ENCODE peak calls at places on chromosomes 3 and 15, in eight cellular contexts. W is H9; P is brain microvascular endothelial cell; V is psoas muscle; T is glutamatergic neuron; E is mesothelial cell of epicardium; A is fibroblast of pulmonary artery; B is activated CD8-positive, alpha-beta T cell treated with anti-CD3 and anti-CD28 coated beads for 36 hours. F is an unnamed sample.

GRCh38 chr15:70708839-70709238 is 54.5 kb downstream of the UACA start:
- DNase-seq in W (no peak), P (no peak), V (no peak), T (no peak), E (no peak), A (no peak), B (no peak), F (no peak)

GRCh38 chr15:83088876-83089275 is 18.6 kb upstream of the TM6SF1 start:
- DNase-seq in W (no peak), P (no peak), V (no peak), T (no peak), E (no peak), A (no peak), B (no peak), F (no peak)

GRCh38 chr3:48788544-48789162 is 59.0 kb downstream of the PRKAR2A start:
- DNase-seq in W (no peak), P (no peak), V (no peak), T (no peak), E (no peak), A (no peak), B (no peak), F (no peak)

GRCh38 chr3:126317029-126317996 is 39.9 kb downstream of the KLF15 start:
- DNase-seq in W (no peak), P (no peak), V (no peak), T (no peak), E (no peak), A (no peak), B (no peak), F (no peak)

GRCh38 chr3:67605377-67605776 is 49.0 kb downstream of the SUCLG2 start:
- DNase-seq in W (no peak), P (peak), V (no peak), T (no peak), E (no peak), A (peak), B (no peak), F (no peak)

GRCh38 chr3:36244728-36245127 is 135.6 kb upstream of the STAC start:
- DNase-seq in W (no peak), P (peak), V (no peak), T (no peak), E (no peak), A (peak), B (no peak), F (no peak)

GRCh38 chr15:78212008-78212407 is 22.4 kb downstream of the ACSBG1 start:
- DNase-seq in W (no peak), P (no peak), V (no peak), T (no peak), E (no peak), A (no peak), B (no peak), F (no peak)

GRCh38 chr15:63832620-63833245 is 1.0 kb downstream of the HERC1 start:
- DNase-seq in W (no peak), P (no peak), V (no peak), T (no peak), E (no peak), A (peak), B (peak), F (no peak)

GRCh38 chr3:93910085-93910484 is 63.6 kb downstream of the PROS1 start:
- DNase-seq in W (no peak), P (no peak), V (no peak), T (no peak), E (no peak), A (peak), B (no peak), F (no peak)

GRCh38 chr3:158737410-158737809 is 5.2 kb upstream of the RARRES1 start:
- DNase-seq in W (no peak), P (no peak), V (no peak), T (no peak), E (no peak), A (no peak), B (no peak), F (no peak)

GRCh38 chr3:142225885-142226215 is 465 bp upstream of the GK5 start:
- DNase-seq in W (no peak), P (no peak), V (no peak), T (no peak), E (no peak), A (no peak), B (no peak), F (no peak)

GRCh38 chr3:86937306-86937791 is 53.6 kb downstream of the VGLL3 start:
- DNase-seq in W (no peak), P (peak), V (no peak), T (no peak), E (no peak), A (peak), B (no peak), F (no peak)

GRCh38 chr3:10622456-10622855 is 117.1 kb upstream of the ATP2B2 start:
- DNase-seq in W (no peak), P (no peak), V (no peak), T (no peak), E (no peak), A (no peak), B (no peak), F (no peak)

GRCh38 chr3:45225465-45226205 is 452 bp downstream of the TMEM158 start:
- DNase-seq in W (peak), P (no peak), V (peak), T (peak), E (no peak), A (peak), B (peak), F (no peak)

GRCh38 chr3:197590313-197590962 is 34.7 kb upstream of the BDH1 start:
- DNase-seq in W (no peak), P (no peak), V (no peak), T (no peak), E (no peak), A (no peak), B (peak), F (no peak)

GRCh38 chr3:55160241-55160877 is 232.5 kb upstream of the LRTM1 start:
- DNase-seq in W (no peak), P (peak), V (peak), T (no peak), E (no peak), A (peak), B (no peak), F (no peak)

GRCh38 chr3:128452678-128453275 is 13.9 kb downstream of the DNAJB8 start:
- DNase-seq in W (no peak), P (no peak), V (no peak), T (no peak), E (no peak), A (no peak), B (no peak), F (no peak)

GRCh38 chr3:68135145-68135544 is 480.7 kb upstream of the SUCLG2 start:
- DNase-seq in W (no peak), P (no peak), V (no peak), T (no peak), E (no peak), A (no peak), B (no peak), F (no peak)

GRCh38 chr3:177703788-177704187 is 506.5 kb upstream of the TBL1XR1 start:
- DNase-seq in W (no peak), P (peak), V (no peak), T (no peak), E (no peak), A (no peak), B (peak), F (no peak)

DNA sequence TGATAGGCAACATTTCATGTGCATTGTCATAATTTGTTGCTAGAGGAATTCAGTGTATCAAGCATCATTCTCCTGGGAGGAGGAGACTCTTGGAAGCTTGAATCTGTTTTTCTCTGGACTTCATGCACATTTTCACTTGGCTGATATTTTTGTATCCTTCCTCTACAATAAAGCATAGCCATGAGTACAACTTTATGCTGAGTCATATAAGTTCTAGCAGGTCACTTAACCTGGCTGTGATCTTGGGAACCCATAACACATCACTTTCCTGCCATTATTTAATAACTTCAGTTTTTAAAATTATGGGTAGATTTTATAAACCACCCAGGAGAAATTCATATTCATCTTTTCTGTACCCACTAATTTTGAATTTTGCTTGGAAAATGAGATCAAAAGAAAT is 203.0 kb upstream of the CD96 start:
- DNase-seq in W (no peak), P (no peak), V (no peak), T (no peak), E (no peak), A (no peak), B (no peak), F (no peak)
- TF ChIP-seq CTCF in W (no peak), P (no peak), V (no peak), T (no peak), E (no peak), A (no peak), B (no peak), F (no peak)

GRCh38 chr3:30400924-30401323 is 205.5 kb upstream of the TGFBR2 start:
- DNase-seq in W (no peak), P (no peak), V (no peak), T (no peak), E (no peak), A (no peak), B (no peak), F (no peak)

GRCh38 chr3:30397030-30397429 is 209.4 kb upstream of the TGFBR2 start:
- DNase-seq in W (no peak), P (no peak), V (no peak), T (no peak), E (no peak), A (no peak), B (no peak), F (no peak)

GRCh38 chr3:30399394-30400181 is 206.8 kb upstream of the TGFBR2 start:
- DNase-seq in W (no peak), P (no peak), V (no peak), T (no peak), E (no peak), A (peak), B (no peak), F (no peak)

GRCh38 chr3:30401971-30402370 is 204.4 kb upstream of the TGFBR2 start:
- DNase-seq in W (no peak), P (no peak), V (no peak), T (no peak), E (no peak), A (no peak), B (no peak), F (no peak)
- TF ChIP-seq CTCF in W (no peak), P (no peak), V (no peak), T (no peak), E (no peak), A (no peak), B (no peak), F (no peak)

GRCh38 chr3:141114179-141114745 is 63.1 kb downstream of the SPSB4 start:
- DNase-seq in W (peak), P (no peak), V (no peak), T (no peak), E (no peak), A (no peak), B (no peak), F (no peak)

GRCh38 chr3:141115752-141116541 is 64.8 kb downstream of the SPSB4 start:
- DNase-seq in W (peak), P (no peak), V (no peak), T (no peak), E (no peak), A (no peak), B (no peak), F (no peak)

GRCh38 chr3:141112686-141113255 is 61.6 kb downstream of the SPSB4 start:
- DNase-seq in W (peak), P (no peak), V (no peak), T (no peak), E (no peak), A (no peak), B (no peak), F (no peak)

GRCh38 chr3:141116791-141117190 is 65.6 kb downstream of the SPSB4 start:
- DNase-seq in W (no peak), P (no peak), V (no peak), T (no peak), E (no peak), A (no peak), B (no peak), F (no peak)

DNA sequence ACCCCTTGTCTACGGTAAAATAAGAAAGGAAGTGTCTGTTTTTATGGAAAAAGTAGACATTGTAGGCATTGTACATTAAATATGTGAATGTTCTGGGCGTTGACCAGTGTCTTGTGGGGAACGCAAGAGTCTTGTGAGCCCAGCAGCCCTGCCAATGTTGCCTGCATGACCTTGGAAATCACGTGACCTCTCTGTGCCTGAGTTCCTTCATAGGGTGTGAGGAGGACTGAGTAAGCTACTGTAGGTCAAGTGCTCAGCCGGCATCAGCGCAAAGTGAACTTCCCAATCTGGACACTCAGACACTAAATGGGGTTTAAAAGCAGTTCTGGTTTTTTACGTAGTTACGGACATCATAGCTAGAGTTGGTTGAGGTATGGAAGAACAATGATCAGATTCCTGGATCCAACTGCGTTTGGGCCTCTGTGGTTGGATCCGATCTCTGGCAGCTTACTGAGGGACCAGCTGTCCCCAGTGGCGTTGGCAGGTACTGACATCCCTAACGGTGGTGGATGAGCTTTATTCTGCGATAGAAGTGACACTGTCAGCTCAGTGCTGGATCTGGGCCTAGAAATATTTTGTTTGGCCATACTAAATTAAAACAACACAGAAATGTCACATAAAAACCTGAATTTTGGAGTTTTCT is 63.8 kb downstream of the SPSB4 start:
- DNase-seq in W (peak), P (no peak), V (no peak), T (no peak), E (no peak), A (no peak), B (no peak), F (no peak)
- TF ChIP-seq CTCF in W (peak), P (peak), V (peak), T (peak), E (peak), A (peak), B (peak), F (no peak)

GRCh38 chr3:184711366-184712247 is at the start of gene MAGEF1:
- DNase-seq in W (peak), P (peak), V (peak), T (peak), E (peak), A (peak), B (peak), F (peak)
- TF ChIP-seq CTCF in W (no peak), P (no peak), V (no peak), T (no peak), E (no peak), A (no peak), B (no peak), F (no peak)

DNA sequence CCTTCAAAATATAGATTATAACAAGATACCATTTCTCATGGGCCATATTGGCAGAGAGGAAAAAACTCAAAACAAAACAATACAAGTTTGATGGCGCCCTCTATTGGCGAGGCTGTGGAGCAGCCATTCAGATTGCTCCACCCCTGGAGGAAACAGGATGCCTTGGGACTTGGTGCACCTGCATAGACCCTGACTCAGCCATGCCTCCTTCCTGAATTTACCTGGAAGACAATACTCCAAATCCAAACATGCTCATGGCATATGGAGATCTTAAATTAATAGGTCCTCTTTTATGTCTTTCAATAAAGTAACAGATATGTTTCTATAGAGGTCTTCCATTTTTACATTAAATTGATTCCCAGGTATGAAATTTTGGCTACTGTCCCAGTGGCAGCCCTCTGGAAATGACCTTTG is 90.0 kb downstream of the APBA2 start:
- DNase-seq in W (peak), P (peak), V (no peak), T (peak), E (no peak), A (peak), B (peak), F (peak)
- TF ChIP-seq CTCF in W (peak), P (peak), V (peak), T (peak), E (peak), A (peak), B (peak), F (peak)

GRCh38 chr3:60948488-60948887 is 302.8 kb downstream of the FHIT start:
- DNase-seq in W (no peak), P (peak), V (no peak), T (no peak), E (no peak), A (peak), B (no peak), F (no peak)
- TF ChIP-seq CTCF in W (peak), P (peak), V (no peak), T (peak), E (no peak), A (no peak), B (no peak), F (peak)